ENCODE peak calls at places on chromosomes 1 and 21, in nine cellular contexts. N is PC-3; E is prostate gland; R is heart right ventricle; H is cardiac muscle cell; L is psoas muscle; F is CD8-positive, alpha-beta T cell; U is CD8-positive, alpha-beta memory T cell; Y is OCI-LY7. V is an unnamed sample.

GRCh38 chr1:232183266-232183800 is 446.6 kb downstream of the SIPA1L2 start:
- DNase-seq in N (no peak), E (no peak), R (no peak), H (no peak), L (no peak), F (no peak), U (no peak), Y (no peak), V (no peak)

GRCh38 chr1:91948501-91949355 is 473 bp upstream of the BRDT start:
- DNase-seq in N (no peak), E (no peak), R (no peak), H (no peak), L (no peak), F (peak), U (peak), Y (no peak), V (no peak)

GRCh38 chr1:247013391-247013790 is 5.5 kb upstream of the ZNF695 start:
- DNase-seq in N (no peak), E (no peak), R (no peak), H (no peak), L (no peak), F (no peak), U (no peak), Y (no peak), V (no peak)

GRCh38 chr1:171740987-171741871 is 636 bp downstream of the VAMP4 start:
- DNase-seq in N (peak), E (peak), R (peak), H (peak), L (peak), F (peak), U (peak), Y (peak), V (peak)

GRCh38 chr1:2242814-2243725 is 15.0 kb downstream of the SKI start:
- DNase-seq in N (no peak), E (no peak), R (no peak), H (no peak), L (no peak), F (no peak), U (no peak), Y (no peak), V (no peak)

GRCh38 chr1:66168919-66169725 is 364.8 kb upstream of the SGIP1 start:
- DNase-seq in N (no peak), E (no peak), R (no peak), H (no peak), L (no peak), F (no peak), U (peak), Y (peak), V (no peak)

GRCh38 chr1:19067912-19068638 is 111.6 kb upstream of the IFFO2 start:
- DNase-seq in N (no peak), E (no peak), R (no peak), H (no peak), L (no peak), F (no peak), U (no peak), Y (no peak), V (no peak)

GRCh38 chr1:110481968-110482623 is 31.1 kb downstream of the PROK1 start:
- DNase-seq in N (no peak), E (no peak), R (no peak), H (peak), L (no peak), F (no peak), U (no peak), Y (no peak), V (no peak)

GRCh38 chr1:30313176-30313575 is 410.2 kb downstream of the MATN1 start:
- DNase-seq in N (no peak), E (no peak), R (no peak), H (no peak), L (no peak), F (no peak), U (no peak), Y (no peak), V (no peak)

GRCh38 chr1:85201340-85202091 is 700 bp upstream of the SYDE2 start:
- DNase-seq in N (peak), E (peak), R (peak), H (peak), L (peak), F (peak), U (peak), Y (peak), V (no peak)

GRCh38 chr1:213761845-213762407 is 225.8 kb upstream of the PROX1 start:
- DNase-seq in N (peak), E (no peak), R (no peak), H (peak), L (no peak), F (peak), U (peak), Y (no peak), V (no peak)

GRCh38 chr1:182680901-182681300 is 3.5 kb downstream of the RGS8 start:
- DNase-seq in N (peak), E (no peak), R (no peak), H (no peak), L (no peak), F (no peak), U (no peak), Y (no peak), V (no peak)

GRCh38 chr1:49465486-49466185 is 558.1 kb downstream of the AGBL4 start:
- DNase-seq in N (peak), E (no peak), R (no peak), H (no peak), L (no peak), F (no peak), U (no peak), Y (no peak), V (no peak)

GRCh38 chr1:35707253-35708178 is 11.2 kb downstream of the C1orf216 start:
- DNase-seq in N (no peak), E (no peak), R (no peak), H (peak), L (peak), F (peak), U (peak), Y (no peak), V (peak)

GRCh38 chr1:26784023-26784871 is 3.5 kb upstream of the PIGV start:
- DNase-seq in N (peak), E (peak), R (peak), H (peak), L (no peak), F (no peak), U (no peak), Y (no peak), V (peak)

GRCh38 chr21:32463889-32464300 is 51.4 kb downstream of the EVA1C start:
- DNase-seq in N (peak), E (peak), R (no peak), H (peak), L (no peak), F (no peak), U (no peak), Y (no peak), V (no peak)

GRCh38 chr1:98385691-98386090 is 275.8 kb upstream of the SNX7 start:
- DNase-seq in N (no peak), E (no peak), R (no peak), H (no peak), L (no peak), F (no peak), U (no peak), Y (no peak), V (no peak)

GRCh38 chr21:28943631-28944030 is 49.0 kb downstream of the LTN1 start:
- DNase-seq in N (no peak), E (no peak), R (no peak), H (peak), L (no peak), F (no peak), U (no peak), Y (no peak), V (no peak)

GRCh38 chr1:173852105-173852504 is 15.7 kb downstream of the GAS5 start:
- DNase-seq in N (no peak), E (no peak), R (no peak), H (no peak), L (no peak), F (no peak), U (no peak), Y (no peak), V (no peak)

DNA sequence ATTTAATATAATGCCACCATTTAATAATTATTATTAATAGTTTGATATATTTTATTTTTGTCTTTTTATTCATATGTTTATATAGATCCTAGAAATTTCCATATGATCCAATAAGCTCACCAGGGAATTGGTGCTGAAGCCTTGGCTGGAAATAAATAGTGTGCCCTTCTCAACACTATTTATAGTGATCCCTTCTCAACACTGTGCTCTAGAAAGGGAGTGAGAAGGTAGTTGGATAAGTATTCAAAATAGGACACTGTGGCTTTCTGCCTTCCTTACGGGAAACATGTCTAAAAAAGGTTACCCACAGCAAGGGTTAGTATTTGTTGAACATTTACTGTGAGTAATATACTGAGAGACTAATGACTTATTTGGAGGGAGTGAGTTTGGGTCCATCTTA is 496.1 kb downstream of the NEGR1 start:
- DNase-seq in N (no peak), E (no peak), R (no peak), H (no peak), L (no peak), F (no peak), U (no peak), Y (no peak), V (no peak)
- H3K27ac ChIP-seq in N (no peak), E (no peak), R (no peak), H (no peak), L (no peak), F (no peak), U (no peak), Y (no peak), V (no peak)

GRCh38 chr1:32705516-32705915 is 2.9 kb upstream of the SYNC start:
- DNase-seq in N (no peak), E (no peak), R (no peak), H (no peak), L (no peak), F (no peak), U (no peak), Y (no peak), V (no peak)

GRCh38 chr1:32703479-32704291 is 1.1 kb upstream of the SYNC start:
- DNase-seq in N (peak), E (no peak), R (peak), H (peak), L (no peak), F (no peak), U (no peak), Y (no peak), V (peak)

GRCh38 chr1:32701951-32702598 is 495 bp downstream of the SYNC start:
- DNase-seq in N (peak), E (no peak), R (peak), H (peak), L (peak), F (no peak), U (no peak), Y (no peak), V (peak)

GRCh38 chr1:32702599-32703478 is at the start of gene SYNC:
- DNase-seq in N (peak), E (no peak), R (peak), H (peak), L (peak), F (no peak), U (no peak), Y (no peak), V (no peak)

DNA sequence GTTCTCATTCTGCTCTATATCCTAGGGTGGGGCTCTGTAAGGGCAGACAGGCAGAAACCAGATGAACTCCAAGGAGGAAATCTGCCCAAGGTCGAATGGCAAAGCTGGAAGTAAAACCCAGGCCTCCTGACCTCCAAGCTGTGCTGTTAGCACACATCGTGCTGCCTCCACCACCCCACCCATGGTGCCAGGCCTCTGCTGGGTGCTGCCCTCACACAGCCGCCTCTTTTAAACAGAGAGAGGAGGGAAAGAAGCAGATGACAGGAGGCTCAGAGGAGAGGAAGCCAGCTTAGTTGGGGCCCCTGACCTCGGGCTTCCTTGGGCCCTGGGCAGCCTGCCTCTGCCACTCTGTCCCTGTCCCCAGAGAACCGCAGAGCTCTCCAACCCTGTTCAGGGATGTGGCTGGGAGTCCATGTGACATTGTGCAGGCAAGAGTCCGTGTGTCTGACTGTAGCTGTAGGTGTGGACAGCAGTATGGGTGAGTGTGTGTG is 1.1 kb downstream of the SYNC start:
- DNase-seq in N (no peak), E (no peak), R (peak), H (no peak), L (no peak), F (no peak), U (no peak), Y (no peak), V (no peak)
- H3K27ac ChIP-seq in N (no peak), E (peak), R (peak), H (peak), L (peak), F (no peak), U (no peak), Y (no peak), V (no peak)

GRCh38 chr1:207803678-207804077 is 51.8 kb downstream of the CD46 start:
- DNase-seq in N (no peak), E (peak), R (no peak), H (no peak), L (no peak), F (no peak), U (no peak), Y (no peak), V (no peak)

GRCh38 chr1:207804746-207805468 is 53.1 kb downstream of the CD46 start:
- DNase-seq in N (no peak), E (no peak), R (no peak), H (no peak), L (no peak), F (no peak), U (no peak), Y (no peak), V (no peak)

GRCh38 chr1:207806531-207807394 is 54.9 kb downstream of the CD46 start:
- DNase-seq in N (peak), E (peak), R (no peak), H (no peak), L (no peak), F (no peak), U (no peak), Y (no peak), V (no peak)

GRCh38 chr1:207807395-207808321 is 55.8 kb downstream of the CD46 start:
- DNase-seq in N (no peak), E (peak), R (no peak), H (no peak), L (peak), F (no peak), U (no peak), Y (peak), V (no peak)

DNA sequence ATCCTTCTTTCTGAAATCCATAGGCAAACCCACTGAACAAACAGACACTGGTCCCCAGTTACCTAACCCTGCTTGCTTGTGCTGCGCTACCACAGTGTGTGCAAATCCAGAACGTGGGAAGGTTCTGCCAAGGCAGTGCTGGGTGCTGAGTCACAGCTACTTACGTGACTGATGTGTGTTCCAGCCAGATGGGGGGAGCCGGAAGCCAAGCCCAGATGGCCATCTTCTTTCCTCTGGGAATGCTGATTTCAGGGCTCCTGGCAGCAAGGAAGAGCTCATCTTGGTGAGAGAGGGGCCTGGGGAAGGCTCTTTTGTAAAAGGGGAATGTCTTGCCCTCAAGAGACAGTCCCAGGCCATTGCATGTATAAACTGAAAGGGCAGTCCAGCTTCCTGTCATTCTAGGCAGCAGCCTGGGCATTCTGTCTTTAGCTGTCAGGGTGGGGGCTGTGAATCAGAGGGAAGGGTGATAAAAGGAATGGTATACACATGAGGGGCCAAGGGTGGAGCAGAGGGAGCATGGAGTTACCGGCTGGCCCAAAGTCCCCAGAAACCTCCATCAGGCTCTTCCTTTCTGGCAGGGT is 54.1 kb downstream of the CD46 start:
- DNase-seq in N (peak), E (peak), R (peak), H (peak), L (peak), F (no peak), U (no peak), Y (no peak), V (no peak)
- H3K27ac ChIP-seq in N (peak), E (peak), R (peak), H (no peak), L (peak), F (no peak), U (peak), Y (no peak), V (peak)

DNA sequence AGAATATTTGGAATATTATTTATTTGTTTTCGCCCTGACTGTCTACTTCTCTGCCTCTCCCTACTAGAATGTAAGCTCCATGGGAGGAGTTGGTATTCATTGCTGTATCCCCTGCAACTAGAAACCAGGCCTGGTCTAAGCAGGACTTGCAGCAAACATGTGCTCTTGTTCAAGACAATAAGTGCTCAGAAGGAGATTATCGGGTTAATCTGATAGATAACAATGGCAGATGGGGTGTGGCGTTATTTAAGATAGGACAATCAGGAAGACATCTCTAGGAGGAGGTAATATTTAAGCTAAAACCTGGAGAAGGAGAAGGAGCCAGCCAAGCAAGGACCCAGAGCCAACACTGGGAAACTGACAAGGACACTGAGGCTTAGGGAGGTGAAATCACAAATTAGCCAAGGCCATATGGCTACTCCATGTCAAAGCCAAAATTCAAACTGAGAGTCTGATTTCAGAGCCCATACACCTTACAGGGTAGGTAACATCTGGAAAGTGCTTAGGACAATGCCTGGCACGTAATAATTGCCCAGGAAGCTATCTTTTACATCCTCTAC is 41.5 kb downstream of the STYXL2 start:
- DNase-seq in N (no peak), E (no peak), R (no peak), H (no peak), L (no peak), F (no peak), U (no peak), Y (no peak), V (no peak)
- H3K27ac ChIP-seq in N (no peak), E (no peak), R (no peak), H (no peak), L (peak), F (no peak), U (no peak), Y (no peak), V (no peak)